ENCODE peak calls at places on chromosomes 6 and 20, in four cellular contexts. F is gastrocnemius medialis, J is pancreas, X is Peyer's patch. W is an unnamed sample. For H3K27me3, the result is how much of the 10 kb centered on the place peaks cover.

GRCh38 chr20:4130404-4131189 is 115.2 kb upstream of the RNF24 start:
- DNase-seq in F (no peak), J (no peak), X (peak), W (no peak)

GRCh38 chr6:150915868-150916267 is 50.4 kb downstream of the MTHFD1L start:
- DNase-seq in F (no peak), J (no peak), X (no peak), W (no peak)

GRCh38 chr6:96898241-96898851 is 655 bp upstream of the NDUFAF4 start:
- DNase-seq in F (no peak), J (no peak), X (no peak), W (no peak)

GRCh38 chr6:160330621-160331020 is 17.6 kb upstream of the SLC22A3 start:
- DNase-seq in F (no peak), J (no peak), X (no peak), W (no peak)

GRCh38 chr6:167350322-167350721 is 25.4 kb downstream of the TTLL2 start:
- DNase-seq in F (no peak), J (no peak), X (no peak), W (no peak)

GRCh38 chr20:50312682-50313187 is 122.1 kb downstream of the CEBPB start:
- DNase-seq in F (peak), J (peak), X (peak), W (peak)

GRCh38 chr20:51612896-51613295 is 70.4 kb upstream of the NFATC2 start:
- DNase-seq in F (no peak), J (no peak), X (no peak), W (no peak)

GRCh38 chr6:110518281-110518623 is 41.8 kb upstream of the SLC22A16 start:
- DNase-seq in F (no peak), J (no peak), X (no peak), W (no peak)

GRCh38 chr6:2708456-2708855 is 42.3 kb downstream of the MYLK4 start:
- DNase-seq in F (no peak), J (no peak), X (no peak), W (no peak)

GRCh38 chr6:83511901-83512681 is at the start of gene PRSS35:
- DNase-seq in F (no peak), J (peak), X (peak), W (peak)
- H3K27me3 ChIP-seq in F (under half), J (under half), X (under half), W (under half)

GRCh38 chr20:37575884-37576283 is 48.2 kb upstream of the BLCAP start:
- DNase-seq in F (no peak), J (no peak), X (peak), W (no peak)
- H3K27me3 ChIP-seq in F (under half), J (under half), X (under half), W (under half)

GRCh38 chr20:47011984-47012383 is 117.3 kb downstream of the EYA2 start:
- DNase-seq in F (no peak), J (no peak), X (no peak), W (no peak)

GRCh38 chr20:47008842-47009518 is 114.3 kb downstream of the EYA2 start:
- DNase-seq in F (no peak), J (no peak), X (no peak), W (no peak)

GRCh38 chr20:47007826-47008655 is 113.4 kb downstream of the EYA2 start:
- DNase-seq in F (no peak), J (no peak), X (no peak), W (no peak)

GRCh38 chr20:47013606-47014005 is 119.0 kb downstream of the EYA2 start:
- DNase-seq in F (no peak), J (no peak), X (no peak), W (no peak)

DNA sequence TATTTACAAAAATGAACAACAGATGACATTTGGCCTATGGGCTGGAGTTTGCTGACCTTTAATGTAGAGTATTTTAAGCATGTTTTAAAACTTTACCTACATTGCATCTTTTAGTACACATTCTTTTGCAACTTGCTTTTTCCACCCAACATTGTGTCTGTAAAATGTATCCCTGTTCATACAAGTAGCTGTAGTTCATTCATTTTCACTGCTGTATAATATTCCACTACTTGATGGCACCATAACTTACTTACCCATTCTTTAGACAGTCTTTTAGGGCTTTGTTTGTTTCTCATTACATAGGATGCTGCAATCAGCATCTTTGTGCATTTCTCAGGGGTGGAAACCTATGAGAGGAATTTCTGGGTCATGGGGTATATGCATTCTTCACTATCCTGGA is 115.1 kb downstream of the EYA2 start:
- DNase-seq in F (no peak), J (no peak), X (no peak), W (no peak)
- H3K27me3 ChIP-seq in F (under half), J (under half), X (under half), W (under half)

GRCh38 chr6:154227862-154228520 is 128.6 kb downstream of the IPCEF1 start:
- DNase-seq in F (no peak), J (no peak), X (no peak), W (no peak)
- H3K27me3 ChIP-seq in F (under half), J (under half), X (under half), W (under half)

GRCh38 chr6:70668499-70668812 is 773 bp downstream of the SMAP1 start:
- DNase-seq in F (no peak), J (no peak), X (no peak), W (no peak)
- H3K27me3 ChIP-seq in F (under half), J (under half), X (under half), W (under half)

DNA sequence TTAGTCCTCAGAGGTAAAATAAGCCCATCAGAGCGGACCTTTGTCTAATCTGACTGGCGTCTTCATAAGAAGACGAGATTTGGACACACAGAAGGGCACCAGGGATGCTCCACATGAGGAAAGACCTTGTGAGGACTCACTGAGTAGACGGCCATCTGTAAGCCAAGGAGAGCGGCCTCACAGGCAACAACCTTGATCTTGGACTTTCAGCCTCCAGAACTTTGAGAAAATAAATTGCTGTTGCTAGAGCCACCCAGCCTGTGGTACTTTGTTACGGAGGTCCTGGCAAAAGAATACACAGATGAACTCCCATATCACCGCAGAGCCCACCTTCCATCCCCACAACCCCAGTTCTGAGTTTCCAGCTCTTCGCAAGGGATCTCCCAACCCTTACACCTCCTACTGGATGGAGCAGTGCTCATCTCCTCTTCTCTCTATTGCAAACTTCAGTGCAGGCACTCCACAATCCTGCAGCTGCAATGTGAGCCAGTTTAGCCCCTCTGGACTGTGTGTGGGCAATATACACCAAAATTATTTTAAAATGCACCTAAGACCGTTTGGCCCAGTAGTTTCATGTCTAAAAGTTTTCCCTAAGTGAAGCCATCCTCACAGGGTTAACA is 8.7 kb upstream of the TRIM31 start:
- DNase-seq in F (no peak), J (no peak), X (no peak), W (no peak)
- H3K27me3 ChIP-seq in F (under half), J (under half), X (under half), W (under half)

GRCh38 chr20:44810391-44811149 is at the start of gene RIMS4:
- DNase-seq in F (no peak), J (no peak), X (no peak), W (no peak)
- H3K27me3 ChIP-seq in F (under half), J (under half), X (under half), W (half or more)

GRCh38 chr6:28213213-28213523 is 11.9 kb upstream of the ZSCAN9 start:
- DNase-seq in F (no peak), J (no peak), X (no peak), W (no peak)

GRCh38 chr6:28220164-28221133 is 4.6 kb upstream of the ZSCAN9 start:
- DNase-seq in F (no peak), J (no peak), X (no peak), W (no peak)

GRCh38 chr6:28215425-28215824 is 9.7 kb upstream of the ZSCAN9 start:
- DNase-seq in F (no peak), J (no peak), X (no peak), W (peak)

GRCh38 chr6:28218312-28219248 is 6.5 kb upstream of the ZSCAN9 start:
- DNase-seq in F (peak), J (peak), X (peak), W (peak)

GRCh38 chr6:28217890-28218289 is 7.2 kb upstream of the ZSCAN9 start:
- DNase-seq in F (no peak), J (no peak), X (no peak), W (no peak)
- H3K27me3 ChIP-seq in F (under half), J (under half), X (under half), W (under half)

DNA sequence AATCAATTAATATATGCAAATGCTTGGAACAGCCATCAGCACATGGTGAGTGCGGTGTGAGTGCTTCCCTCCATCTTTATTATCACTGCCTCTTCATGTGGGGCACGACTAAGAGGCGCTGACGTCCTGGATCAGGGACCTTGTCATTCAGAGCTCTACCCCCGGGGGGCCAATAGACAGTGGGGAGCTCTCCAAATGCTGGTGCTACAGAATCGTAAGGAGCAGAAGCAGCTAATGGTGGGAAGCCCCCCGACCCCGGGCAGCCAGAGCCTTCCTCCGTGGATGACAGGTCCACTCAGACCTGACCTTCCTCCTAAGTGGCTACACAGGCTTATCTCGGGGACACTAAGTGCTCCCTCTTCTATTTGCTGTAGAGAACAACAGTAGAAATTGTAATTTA is 257.5 kb upstream of the PMEPA1 start:
- DNase-seq in F (no peak), J (no peak), X (no peak), W (no peak)
- H3K27me3 ChIP-seq in F (under half), J (under half), X (under half), W (under half)

GRCh38 chr6:43242908-43243648 is at the start of gene TTBK1:
- DNase-seq in F (no peak), J (no peak), X (no peak), W (no peak)
- H3K27me3 ChIP-seq in F (under half), J (under half), X (under half), W (half or more)